ENCODE peak calls at places on chromosomes 7 and 10, in eight cellular contexts. R, B, W, P, U, V, H and M are unnamed samples. For H3K4me1 and H3K36me3, the result is how much of the 10 kb centered on the place peaks cover.

GRCh38 chr10:49139000-49139865 is 5.4 kb upstream of the FAM170B start:
- DNase-seq in W (no peak), B (no peak), U (no peak), R (no peak), P (no peak), V (no peak), H (no peak), M (no peak)

GRCh38 chr7:24965831-24966708 is 13.9 kb downstream of the OSBPL3 start:
- DNase-seq in U (peak), B (no peak), H (no peak), R (no peak), V (no peak), P (no peak), W (no peak), M (peak)

GRCh38 chr7:100353685-100354330 is 4.1 kb upstream of the PILRB start:
- DNase-seq in V (no peak), B (no peak), R (no peak), W (no peak), H (no peak), U (no peak), P (no peak), M (no peak)

GRCh38 chr7:82244947-82245346 is 198.6 kb downstream of the CACNA2D1 start:
- DNase-seq in W (no peak), P (no peak), V (no peak), H (no peak), R (no peak), B (no peak), U (no peak), M (no peak)

GRCh38 chr7:39238209-39238869 is 260.6 kb downstream of the POU6F2 start:
- DNase-seq in R (no peak), V (no peak), P (peak), U (no peak), W (no peak), H (no peak), B (no peak), M (peak)

GRCh38 chr7:30231271-30231670 is 53.1 kb upstream of the ZNRF2 start:
- DNase-seq in B (no peak), W (no peak), U (no peak), V (no peak), R (no peak), H (no peak), P (no peak), M (no peak)

GRCh38 chr7:99919814-99920618 is 686 bp upstream of the TRIM4 start:
- DNase-seq in P (no peak), H (no peak), R (no peak), B (no peak), V (no peak), U (no peak), W (no peak), M (no peak)

GRCh38 chr7:68107968-68108367 is 1111.3 kb downstream of the TYW1 start:
- DNase-seq in U (no peak), B (no peak), V (no peak), P (no peak), W (no peak), H (no peak), R (no peak), M (no peak)

GRCh38 chr7:127322351-127322750 is 69.6 kb upstream of the GRM8 start:
- DNase-seq in R (no peak), H (no peak), W (no peak), P (no peak), U (no peak), V (no peak), B (no peak), M (no peak)

GRCh38 chr10:59817806-59818205 is 64.6 kb upstream of the MRLN start:
- DNase-seq in W (no peak), U (no peak), V (peak), H (no peak), R (no peak), P (no peak), B (no peak), M (no peak)

GRCh38 chr7:144834516-144835165 is 1.2 kb downstream of the TPK1 start:
- DNase-seq in W (no peak), H (peak), R (no peak), V (no peak), U (peak), B (no peak), P (peak), M (peak)

GRCh38 chr7:128831994-128832879 is 2.0 kb downstream of the FLNC start:
- DNase-seq in R (peak), P (no peak), B (peak), U (no peak), W (peak), H (peak), V (peak), M (no peak)

GRCh38 chr7:73717991-73718405 is 1.5 kb downstream of the STX1A start:
- DNase-seq in R (no peak), B (no peak), V (no peak), H (no peak), U (peak), P (no peak), W (no peak), M (no peak)

GRCh38 chr10:76285012-76285411 is 853.6 kb downstream of the LRMDA start:
- DNase-seq in R (no peak), H (no peak), W (no peak), B (no peak), V (no peak), P (no peak), U (no peak), M (no peak)

GRCh38 chr7:4438723-4439245 is 243.3 kb upstream of the FOXK1 start:
- DNase-seq in W (no peak), B (no peak), P (no peak), H (no peak), U (no peak), R (no peak), V (no peak), M (no peak)
- H3K4me1 ChIP-seq in W (under half), B (under half), P (under half), H (under half), U (under half), R (under half), V (under half), M (under half)

GRCh38 chr7:137687556-137688280 is 159.1 kb downstream of the DGKI start:
- DNase-seq in V (no peak), P (no peak), H (no peak), W (no peak), R (no peak), B (no peak), U (no peak), M (no peak)
- H3K36me3 ChIP-seq in V (under half), P (under half), H (under half), W (under half), R (under half), B (under half), U (under half), M (under half)

DNA sequence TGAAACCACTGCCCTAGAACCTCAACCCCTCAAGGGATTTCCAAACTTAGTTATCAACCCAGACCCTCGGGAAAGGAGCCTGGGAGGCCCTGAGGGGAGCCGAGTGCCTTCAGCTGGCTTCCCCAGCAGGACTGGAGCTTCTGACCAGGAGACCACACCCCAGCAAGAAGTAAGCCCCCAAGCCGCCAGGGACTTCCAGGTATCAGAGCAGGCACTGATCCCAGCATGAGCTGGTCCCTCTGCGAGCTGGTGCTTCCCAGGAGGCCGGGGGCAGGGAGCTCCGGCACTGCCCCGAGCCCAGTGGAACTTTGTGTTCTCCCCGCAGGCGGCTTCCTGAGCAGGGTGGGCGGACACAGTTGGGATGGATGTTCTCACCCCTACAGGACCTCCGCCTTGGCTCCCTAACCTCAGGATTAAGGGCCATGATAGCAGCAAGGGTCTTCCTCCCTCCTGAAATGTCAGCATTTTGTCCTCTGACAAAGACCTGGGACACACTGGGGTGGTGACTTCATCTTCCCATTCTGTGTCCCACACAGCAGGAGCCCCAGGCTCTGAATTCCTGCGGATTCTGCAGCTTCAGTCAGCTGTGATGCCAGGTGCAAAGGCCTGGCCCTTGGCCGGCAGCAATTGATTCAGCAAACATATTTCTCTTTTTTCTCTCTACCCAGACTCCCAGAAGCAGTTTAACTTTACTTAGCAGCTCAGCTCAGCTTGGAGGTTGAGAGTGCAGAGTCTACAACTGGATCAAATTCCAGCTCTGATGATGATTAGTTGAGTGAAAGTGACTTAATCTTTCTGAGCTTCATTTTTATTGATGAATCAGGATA is 11.6 kb downstream of the ATP6V0E2 start:
- DNase-seq in H (peak), P (no peak), R (no peak), W (no peak), B (no peak), V (no peak), U (no peak), M (peak)
- H3K4me1 ChIP-seq in H (under half), P (under half), R (under half), W (under half), B (under half), V (under half), U (under half), M (under half)

GRCh38 chr7:139384611-139385010 is 24.9 kb downstream of the LUC7L2 start:
- DNase-seq in U (no peak), R (no peak), W (no peak), P (no peak), B (no peak), H (no peak), V (no peak), M (no peak)

GRCh38 chr7:139387594-139387993 is 27.9 kb downstream of the LUC7L2 start:
- DNase-seq in W (no peak), U (no peak), B (no peak), R (no peak), P (no peak), V (no peak), H (no peak), M (no peak)

DNA sequence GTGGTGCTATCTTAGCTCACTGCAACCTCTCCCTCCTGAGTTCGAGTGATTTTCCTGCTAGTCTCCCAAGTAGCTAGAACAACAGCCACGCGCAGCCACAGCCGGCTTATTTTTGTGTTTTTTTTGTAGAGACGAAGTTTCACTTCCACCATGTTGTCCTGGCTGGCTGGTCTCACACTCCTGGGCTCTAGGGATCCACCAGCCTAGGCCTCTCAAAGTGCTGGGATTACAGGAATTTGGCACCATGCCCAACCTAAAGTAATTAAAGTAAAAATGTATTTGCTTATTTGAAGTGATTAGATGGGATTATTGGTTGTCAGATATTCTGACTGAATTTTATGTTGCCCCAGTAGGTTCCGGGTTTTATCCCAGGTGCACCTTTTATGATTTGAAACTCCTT is 22.7 kb downstream of the LUC7L2 start:
- DNase-seq in P (no peak), U (no peak), V (no peak), R (no peak), B (no peak), W (no peak), H (no peak), M (no peak)
- H3K36me3 ChIP-seq in P (half or more), U (under half), V (half or more), R (half or more), B (half or more), W (under half), H (half or more), M (under half)

GRCh38 chr10:78035933-78036583 is 2.4 kb downstream of the RPS24 start:
- DNase-seq in B (no peak), H (no peak), R (no peak), U (no peak), V (no peak), W (no peak), P (no peak), M (no peak)
- H3K4me1 ChIP-seq in B (under half), H (under half), R (under half), U (under half), V (half or more), W (under half), P (under half), M (under half)

GRCh38 chr10:26468291-26468690 is 30.1 kb downstream of the APBB1IP start:
- DNase-seq in U (no peak), W (no peak), V (no peak), R (no peak), H (no peak), B (no peak), P (no peak), M (no peak)

GRCh38 chr10:26468691-26469090 is 30.6 kb downstream of the APBB1IP start:
- DNase-seq in W (no peak), P (no peak), H (no peak), R (no peak), U (peak), V (no peak), B (no peak), M (no peak)

GRCh38 chr10:26467639-26468038 is 29.5 kb downstream of the APBB1IP start:
- DNase-seq in R (no peak), H (no peak), B (no peak), P (no peak), U (no peak), V (no peak), W (no peak), M (no peak)

GRCh38 chr10:26463986-26464385 is 25.8 kb downstream of the APBB1IP start:
- DNase-seq in U (no peak), V (no peak), P (no peak), R (no peak), B (no peak), H (no peak), W (no peak), M (no peak)

GRCh38 chr10:26464632-26465280 is 26.6 kb downstream of the APBB1IP start:
- DNase-seq in B (no peak), U (no peak), W (no peak), V (no peak), R (no peak), P (no peak), H (no peak), M (no peak)
- H3K36me3 ChIP-seq in B (under half), U (under half), W (under half), V (under half), R (under half), P (under half), H (under half), M (under half)

GRCh38 chr10:129522041-129522585 is 55.1 kb downstream of the MGMT start:
- DNase-seq in P (no peak), W (no peak), V (no peak), U (no peak), B (no peak), H (no peak), R (no peak), M (no peak)
- H3K4me1 ChIP-seq in P (under half), W (under half), V (under half), U (under half), B (under half), H (under half), R (under half), M (under half)

GRCh38 chr10:103609231-103610082 is 116.0 kb downstream of the NEURL1 start:
- DNase-seq in R (no peak), H (no peak), B (no peak), V (no peak), U (no peak), W (no peak), P (no peak), M (no peak)
- H3K36me3 ChIP-seq in R (half or more), H (under half), B (under half), V (under half), U (under half), W (under half), P (under half), M (under half)

GRCh38 chr10:109852718-109853037 is 70.6 kb downstream of the XPNPEP1 start:
- DNase-seq in W (no peak), U (no peak), B (no peak), R (no peak), V (no peak), H (no peak), P (no peak), M (no peak)
- H3K4me1 ChIP-seq in W (under half), U (under half), B (under half), R (under half), V (under half), H (under half), P (under half), M (under half)

DNA sequence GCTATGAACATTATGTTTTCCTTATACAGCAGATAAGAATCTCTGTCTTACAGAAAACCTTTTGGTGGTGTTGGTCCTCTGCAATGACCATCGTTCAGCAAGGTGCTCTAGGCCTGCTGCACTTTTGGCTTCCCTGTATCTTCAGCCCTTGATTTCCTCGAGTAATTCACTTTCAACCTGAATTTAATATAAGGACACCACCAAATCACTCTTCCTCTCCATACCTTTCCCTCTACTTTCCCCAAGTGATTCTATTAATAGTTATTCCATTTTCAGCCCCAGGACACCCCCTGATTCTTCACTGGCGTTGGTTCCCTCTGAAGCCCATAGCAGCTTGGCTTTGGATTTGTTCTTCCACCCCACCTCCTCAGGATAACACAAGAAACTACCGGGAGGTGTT is 72.2 kb downstream of the EZH2 start:
- DNase-seq in H (no peak), P (no peak), V (no peak), U (no peak), R (no peak), B (no peak), W (no peak), M (no peak)
- H3K36me3 ChIP-seq in H (under half), P (half or more), V (half or more), U (under half), R (under half), B (half or more), W (under half), M (under half)